ENCODE peak calls at places on chromosomes 13 and 19, in seven cellular contexts. G is stimulated activated CD4-positive, alpha-beta T cell treated with anti-CD3 and anti-CD28 coated beads, Interleukin-12 subunit alpha, Interleukin-12 subunit beta, amount 100 ng/mL, for 24 hours; W is DMS79 treated with DMSO at 0.1 percent for 48 hours; P is osteoblast; O is fibroblast of pulmonary artery; N is hepatocyte; V is NCI-H1092. M is an unnamed sample.

GRCh38 chr19:2164020-2164988 is 571 bp downstream of the DOT1L start:
- DNase-seq in G (no peak), W (no peak), P (peak), O (no peak), N (peak), V (no peak), M (no peak)

GRCh38 chr19:55424518-55424917 is 16.9 kb upstream of the UBE2S start:
- DNase-seq in G (no peak), W (no peak), P (no peak), O (no peak), N (no peak), V (no peak), M (no peak)

GRCh38 chr13:42561752-42562467 is 12.0 kb upstream of the TNFSF11 start:
- DNase-seq in G (no peak), W (no peak), P (peak), O (no peak), N (no peak), V (no peak), M (no peak)

GRCh38 chr19:16085115-16085514 is 8.8 kb downstream of the TPM4 start:
- DNase-seq in G (no peak), W (no peak), P (no peak), O (no peak), N (no peak), V (no peak), M (no peak)

GRCh38 chr19:17830567-17831418 is 9.5 kb upstream of the INSL3 start:
- DNase-seq in G (peak), W (no peak), P (peak), O (peak), N (peak), V (peak), M (peak)

GRCh38 chr13:41780736-41781708 is 179.9 kb downstream of the VWA8 start:
- DNase-seq in G (no peak), W (no peak), P (peak), O (peak), N (no peak), V (no peak), M (peak)

GRCh38 chr13:61123533-61124269 is 291.9 kb downstream of the PCDH20 start:
- DNase-seq in G (no peak), W (no peak), P (peak), O (no peak), N (no peak), V (no peak), M (no peak)

GRCh38 chr13:39417643-39418042 is 185.3 kb downstream of the LHFPL6 start:
- DNase-seq in G (no peak), W (no peak), P (peak), O (peak), N (peak), V (no peak), M (peak)

GRCh38 chr13:31638577-31638976 is 100.7 kb upstream of the RXFP2 start:
- DNase-seq in G (no peak), W (peak), P (peak), O (peak), N (no peak), V (no peak), M (peak)

GRCh38 chr13:26513931-26514330 is 43.6 kb upstream of the WASF3 start:
- DNase-seq in G (no peak), W (no peak), P (no peak), O (no peak), N (no peak), V (no peak), M (no peak)

GRCh38 chr19:48933382-48933932 is at the start of gene DHDH:
- DNase-seq in G (peak), W (peak), P (peak), O (peak), N (peak), V (peak), M (peak)

GRCh38 chr19:3923096-3923758 is 9.6 kb upstream of the NMRK2 start:
- DNase-seq in G (no peak), W (no peak), P (peak), O (no peak), N (no peak), V (no peak), M (no peak)

GRCh38 chr19:4327252-4327876 is 11.3 kb downstream of the STAP2 start:
- DNase-seq in G (peak), W (no peak), P (peak), O (peak), N (peak), V (no peak), M (no peak)

GRCh38 chr13:110517505-110518149 is 43.9 kb downstream of the RAB20 start:
- DNase-seq in G (no peak), W (peak), P (peak), O (no peak), N (peak), V (no peak), M (no peak)

GRCh38 chr13:33016414-33017409 is at the start of gene KL:
- DNase-seq in G (peak), W (peak), P (peak), O (no peak), N (peak), V (no peak), M (no peak)

GRCh38 chr19:50794074-50794777 is 4.0 kb downstream of the ACP4 start:
- DNase-seq in G (peak), W (no peak), P (peak), O (no peak), N (peak), V (no peak), M (no peak)

GRCh38 chr19:29625316-29625715 is 19.2 kb downstream of the POP4 start:
- DNase-seq in G (no peak), W (no peak), P (no peak), O (no peak), N (no peak), V (no peak), M (no peak)

GRCh38 chr13:59722580-59722900 is 441.2 kb downstream of the DIAPH3 start:
- DNase-seq in G (no peak), W (no peak), P (no peak), O (no peak), N (no peak), V (no peak), M (no peak)

GRCh38 chr19:55086730-55087541 is 11.3 kb downstream of the EPS8L1 start:
- DNase-seq in G (peak), W (peak), P (peak), O (peak), N (peak), V (no peak), M (peak)

GRCh38 chr13:109869312-109870237 is 83.2 kb upstream of the IRS2 start:
- DNase-seq in G (peak), W (peak), P (no peak), O (peak), N (no peak), V (peak), M (no peak)

GRCh38 chr19:5321851-5322681 is 18.5 kb downstream of the PTPRS start:
- DNase-seq in G (no peak), W (no peak), P (peak), O (no peak), N (no peak), V (no peak), M (no peak)

GRCh38 chr13:77925616-77926015 is 7.0 kb upstream of the EDNRB start:
- DNase-seq in G (no peak), W (no peak), P (no peak), O (no peak), N (no peak), V (no peak), M (no peak)

GRCh38 chr13:99366075-99366987 is 59.1 kb upstream of the GPR183 start:
- DNase-seq in G (no peak), W (no peak), P (no peak), O (no peak), N (no peak), V (no peak), M (no peak)

GRCh38 chr19:1251233-1251502 is 2.8 kb downstream of the MIDN start:
- DNase-seq in G (no peak), W (no peak), P (peak), O (peak), N (peak), V (no peak), M (no peak)

GRCh38 chr13:95509521-95510315 is 42.8 kb upstream of the CLDN10 start:
- DNase-seq in G (no peak), W (no peak), P (peak), O (peak), N (no peak), V (no peak), M (peak)

GRCh38 chr19:40298026-40298425 is 12.9 kb upstream of the AKT2 start:
- DNase-seq in G (no peak), W (no peak), P (no peak), O (no peak), N (no peak), V (no peak), M (no peak)

GRCh38 chr19:55257461-55258411 is 1.1 kb downstream of the PPP6R1 start:
- DNase-seq in G (peak), W (no peak), P (peak), O (peak), N (peak), V (no peak), M (no peak)

GRCh38 chr13:21326155-21327030 is 132.7 kb downstream of the ZDHHC20 start:
- DNase-seq in G (no peak), W (no peak), P (peak), O (peak), N (peak), V (no peak), M (no peak)

GRCh38 chr13:111203742-111204386 is 88.8 kb downstream of the ARHGEF7 start:
- DNase-seq in G (no peak), W (no peak), P (no peak), O (no peak), N (no peak), V (no peak), M (no peak)

GRCh38 chr13:98476106-98476505 is 100.8 kb downstream of the STK24 start:
- DNase-seq in G (peak), W (no peak), P (peak), O (no peak), N (no peak), V (no peak), M (peak)

GRCh38 chr19:29001006-29001921 is 211.7 kb downstream of the UQCRFS1 start:
- DNase-seq in G (no peak), W (no peak), P (no peak), O (peak), N (no peak), V (no peak), M (no peak)

GRCh38 chr19:16588089-16588823 is 16.0 kb upstream of the SLC35E1 start:
- DNase-seq in G (peak), W (peak), P (peak), O (peak), N (no peak), V (no peak), M (no peak)